ENCODE peak calls at places on chromosome 14, in nine cellular contexts. W is omental fat pad; R is foreskin keratinocyte; K is CD8-positive, alpha-beta T cell; T is NCI-H446; E is choroid plexus epithelial cell; N is activated T-helper 1 cell treated with Interleukin-2 at 50 U/mL for 16 hours; F is esophagus squamous epithelium; Y is amniotic epithelial cell. H is an unnamed sample.

GRCh38 chr14:103561381-103562134 is 899 bp downstream of the BAG5 start:
- DNase-seq in T (no peak), F (no peak), K (no peak), N (no peak), Y (peak), W (no peak), R (no peak), E (peak), H (peak)

GRCh38 chr14:34027990-34028490 is 77.2 kb upstream of the EGLN3 start:
- DNase-seq in W (no peak), K (no peak), Y (no peak), R (no peak), N (no peak), T (no peak), E (no peak), F (no peak), H (no peak)

GRCh38 chr14:56119221-56119967 is 1.2 kb downstream of the PELI2 start:
- DNase-seq in F (no peak), E (peak), R (no peak), N (peak), Y (peak), T (no peak), W (no peak), K (peak), H (no peak)

GRCh38 chr14:99257122-99257672 is 14.8 kb downstream of the BCL11B start:
- DNase-seq in N (no peak), Y (no peak), R (no peak), T (no peak), F (no peak), K (peak), W (no peak), E (no peak), H (no peak)

GRCh38 chr14:70821916-70822705 is 12.8 kb upstream of the MAP3K9 start:
- DNase-seq in W (peak), K (peak), T (peak), R (no peak), N (peak), F (no peak), Y (peak), E (peak), H (peak)

GRCh38 chr14:45650754-45651153 is 397.8 kb upstream of the MIS18BP1 start:
- DNase-seq in E (no peak), Y (no peak), F (no peak), R (no peak), T (no peak), K (no peak), W (no peak), N (no peak), H (no peak)

GRCh38 chr14:92497391-92497790 is 16.2 kb upstream of the RIN3 start:
- DNase-seq in E (no peak), K (no peak), W (no peak), Y (no peak), T (no peak), N (no peak), F (no peak), R (no peak), H (no peak)

GRCh38 chr14:62957562-62957961 is 87.7 kb downstream of the KCNH5 start:
- DNase-seq in E (peak), K (no peak), N (no peak), T (no peak), W (no peak), Y (peak), F (no peak), R (peak), H (peak)

GRCh38 chr14:92426237-92426636 is 87.3 kb upstream of the RIN3 start:
- DNase-seq in N (no peak), K (no peak), Y (peak), R (no peak), F (no peak), E (peak), W (no peak), T (no peak), H (peak)

GRCh38 chr14:86714575-86714974 is 1184.6 kb downstream of the FLRT2 start:
- DNase-seq in T (no peak), W (no peak), K (no peak), Y (no peak), R (no peak), E (no peak), N (no peak), F (no peak), H (no peak)

GRCh38 chr14:76954371-76954770 is 74.1 kb downstream of the IRF2BPL start:
- DNase-seq in Y (no peak), K (no peak), F (no peak), N (no peak), W (no peak), T (no peak), R (no peak), E (no peak), H (no peak)

GRCh38 chr14:28243600-28243999 is 523.0 kb upstream of the FOXG1 start:
- DNase-seq in N (no peak), K (no peak), E (peak), R (peak), F (no peak), W (no peak), T (no peak), Y (no peak), H (no peak)

GRCh38 chr14:41570415-41571155 is 36.1 kb upstream of the LRFN5 start:
- DNase-seq in K (no peak), N (no peak), W (no peak), E (no peak), Y (no peak), R (no peak), F (no peak), T (no peak), H (no peak)

GRCh38 chr14:41605550-41606248 is 977 bp upstream of the LRFN5 start:
- DNase-seq in Y (peak), T (peak), W (no peak), R (no peak), F (no peak), N (no peak), K (no peak), E (peak), H (no peak)

H was measured in HFFc6.